ENCODE peak calls at places on chromosomes 11 and 22, in five cellular contexts. E is ovary, X is tibial artery, J is heart right ventricle, I is OCI-LY7. F is an unnamed sample. For H3K36me3 and H3K4me1, the result is how much of the 10 kb centered on the place peaks cover.

GRCh38 chr11:122898799-122899198 is 16.2 kb downstream of the JHY start:
- DNase-seq in J (no peak), E (no peak), I (no peak), X (no peak), F (no peak)

GRCh38 chr11:119673389-119674336 is 55.3 kb downstream of the NECTIN1 start:
- DNase-seq in J (no peak), I (peak), X (no peak), E (no peak), F (no peak)

GRCh38 chr22:32649515-32650200 is 151.8 kb upstream of the TIMP3 start:
- DNase-seq in I (no peak), E (no peak), X (peak), J (no peak), F (peak)

GRCh38 chr11:9780929-9781328 is 117.1 kb downstream of the SWAP70 start:
- DNase-seq in E (no peak), X (no peak), I (no peak), J (no peak), F (no peak)

GRCh38 chr22:45268958-45269844 is 15.5 kb upstream of the UPK3A start:
- DNase-seq in I (peak), J (peak), X (peak), E (peak), F (peak)

GRCh38 chr22:19553201-19553600 is 29.0 kb upstream of the CLDN5 start:
- DNase-seq in I (no peak), X (no peak), E (no peak), J (no peak), F (no peak)

GRCh38 chr11:94305146-94305545 is 766 bp downstream of the IZUMO1R start:
- DNase-seq in E (no peak), I (no peak), X (no peak), J (no peak), F (peak)

GRCh38 chr22:50269573-50270301 is 443 bp downstream of the MAPK11 start:
- DNase-seq in E (peak), J (peak), X (no peak), I (peak), F (peak)

GRCh38 chr11:61974766-61975631 is 7.6 kb upstream of the FTH1 start:
- DNase-seq in E (no peak), J (no peak), X (peak), I (no peak), F (no peak)

GRCh38 chr11:34787348-34787747 is 128.8 kb downstream of the APIP start:
- DNase-seq in E (no peak), I (no peak), J (no peak), X (no peak), F (no peak)

GRCh38 chr11:64610596-64610995 is 19.6 kb downstream of the SLC22A12 start:
- DNase-seq in E (no peak), X (no peak), J (no peak), I (no peak), F (no peak)

GRCh38 chr11:56122073-56122472 is at the start of gene OR8H3:
- DNase-seq in I (no peak), X (no peak), J (no peak), E (no peak), F (no peak)

GRCh38 chr11:37092487-37092886 is 494.5 kb upstream of the RAG2 start:
- DNase-seq in J (no peak), E (no peak), I (no peak), X (no peak), F (no peak)

GRCh38 chr11:131579932-131580387 is 209.5 kb downstream of the NTM start:
- DNase-seq in E (no peak), I (peak), X (no peak), J (no peak), F (no peak)

GRCh38 chr11:121444508-121444907 is 7.6 kb upstream of the SORL1 start:
- DNase-seq in I (no peak), J (no peak), X (no peak), E (no peak), F (no peak)

GRCh38 chr11:76831911-76832310 is 28.8 kb upstream of the ACER3 start:
- DNase-seq in X (no peak), I (no peak), E (no peak), J (no peak), F (no peak)

GRCh38 chr11:1521382-1522080 is 35.0 kb upstream of the MOB2 start:
- DNase-seq in E (no peak), X (no peak), I (peak), J (no peak), F (no peak)

GRCh38 chr22:42646569-42647525 is 2.3 kb downstream of the CYB5R3 start:
- DNase-seq in J (peak), E (peak), I (no peak), X (peak), F (peak)

GRCh38 chr11:27596388-27596787 is 89.8 kb upstream of the LIN7C start:
- DNase-seq in E (no peak), I (no peak), X (no peak), J (no peak), F (no peak)

GRCh38 chr11:103683581-103683980 is 352.9 kb upstream of the DDI1 start:
- DNase-seq in X (no peak), J (no peak), I (no peak), E (no peak), F (no peak)

GRCh38 chr22:50280022-50280707 is 10.0 kb upstream of the MAPK11 start:
- DNase-seq in X (no peak), J (no peak), I (no peak), E (no peak), F (no peak)

GRCh38 chr11:85810871-85811611 is at the start of gene SYTL2:
- DNase-seq in I (peak), X (peak), J (peak), E (peak), F (peak)

GRCh38 chr11:123253909-123254308 is 58.9 kb upstream of the CLMP start:
- DNase-seq in I (no peak), J (no peak), E (no peak), X (no peak), F (no peak)

GRCh38 chr11:16825091-16825490 is 86.6 kb downstream of the C11orf58 start:
- DNase-seq in J (no peak), I (no peak), E (no peak), X (no peak), F (no peak)

GRCh38 chr22:38882972-38883622 is 11.1 kb upstream of the CBX6 start:
- DNase-seq in X (no peak), I (no peak), E (no peak), J (no peak), F (no peak)

DNA sequence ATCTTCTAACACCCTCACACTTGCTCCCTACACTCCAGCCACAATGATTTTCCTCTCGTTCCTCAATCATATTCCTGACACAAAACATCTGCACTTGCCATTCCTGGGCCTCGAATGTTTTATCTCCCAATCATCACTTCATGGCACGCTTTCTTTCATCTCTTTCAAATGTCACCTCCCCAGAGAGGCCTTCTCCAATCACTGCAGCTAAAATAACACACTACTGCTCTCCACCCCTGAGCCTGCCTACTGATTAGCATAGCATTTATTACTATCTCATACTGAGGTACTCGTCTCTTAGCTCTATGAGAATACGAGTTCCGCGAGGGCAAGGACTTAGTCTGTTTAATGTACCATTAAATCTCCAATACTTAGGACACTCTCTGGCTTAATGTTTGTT is 23.5 kb downstream of the NFRKB start:
- DNase-seq in X (no peak), E (no peak), J (no peak), I (no peak), F (no peak)
- H3K36me3 ChIP-seq in X (half or more), E (under half), J (under half), I (half or more), F (under half)

GRCh38 chr11:124897681-124898680 is at the start of gene ROBO4:
- DNase-seq in X (peak), E (no peak), J (peak), I (no peak), F (peak)

GRCh38 chr11:124900464-124900863 is 2.8 kb upstream of the ROBO4 start:
- DNase-seq in J (peak), E (no peak), I (no peak), X (no peak), F (peak)

GRCh38 chr11:124898711-124899110 is 1.0 kb upstream of the ROBO4 start:
- DNase-seq in I (no peak), X (peak), J (peak), E (peak), F (no peak)

GRCh38 chr11:124896821-124897391 is 759 bp downstream of the ROBO4 start:
- DNase-seq in E (peak), I (no peak), X (peak), J (no peak), F (peak)

GRCh38 chr11:124899376-124900145 is 1.9 kb upstream of the ROBO4 start:
- DNase-seq in J (no peak), I (no peak), E (no peak), X (peak), F (no peak)
- H3K4me1 ChIP-seq in J (half or more), I (under half), E (under half), X (under half), F (under half)

GRCh38 chr11:73830261-73830660 is 42.6 kb downstream of the MRPL48 start:
- DNase-seq in E (no peak), X (no peak), J (no peak), I (no peak), F (no peak)
- H3K36me3 ChIP-seq in E (under half), X (under half), J (under half), I (half or more), F (under half)

DNA sequence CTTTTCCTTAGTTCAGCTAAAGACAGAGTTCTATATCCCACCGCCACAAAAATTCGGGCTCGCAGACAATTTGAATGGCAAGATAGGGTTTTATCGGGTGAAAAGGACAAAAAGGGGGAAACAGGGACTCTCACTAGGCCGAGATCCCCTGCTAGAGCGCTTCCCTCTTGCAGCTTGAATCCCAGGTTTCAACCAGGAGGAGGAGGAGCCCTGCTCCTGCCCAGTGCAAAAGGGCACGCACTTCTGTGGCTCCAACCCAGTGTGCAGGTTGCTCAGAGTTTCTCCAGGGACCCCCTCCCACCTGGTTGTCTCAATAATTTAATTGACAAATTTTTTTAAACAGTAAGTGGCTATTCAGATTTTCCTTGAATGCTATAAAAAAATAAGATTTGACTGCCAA is 152.6 kb upstream of the LUZP2 start:
- DNase-seq in E (no peak), I (no peak), X (no peak), J (no peak), F (no peak)
- H3K4me1 ChIP-seq in E (under half), I (under half), X (under half), J (under half), F (under half)

DNA sequence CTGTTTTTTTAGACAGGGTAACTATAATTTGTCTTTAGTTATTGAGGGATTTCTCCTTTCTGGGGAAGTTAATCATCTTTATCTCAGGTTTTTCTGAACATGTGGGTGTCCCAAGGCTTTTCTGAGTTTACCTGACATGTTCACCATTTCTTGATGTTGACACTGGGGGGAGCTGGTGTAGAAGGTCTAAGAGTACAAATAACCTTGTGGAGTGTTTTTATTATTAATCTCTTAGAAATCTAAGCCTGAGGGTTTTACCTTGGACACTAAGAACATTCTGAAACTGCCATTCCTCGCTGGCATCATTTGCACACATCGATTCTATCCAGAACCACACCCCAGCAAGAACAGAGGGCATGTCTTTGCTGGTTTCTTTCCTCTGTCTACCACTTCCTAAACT is 15.6 kb upstream of the C11orf91 start:
- DNase-seq in J (no peak), X (no peak), I (peak), E (no peak), F (no peak)
- H3K36me3 ChIP-seq in J (under half), X (half or more), I (under half), E (under half), F (under half)

GRCh38 chr22:25080855-25081254 is 118.8 kb upstream of the CRYBB3 start:
- DNase-seq in X (no peak), I (no peak), J (no peak), E (no peak), F (no peak)

GRCh38 chr22:25077964-25078363 is 121.7 kb upstream of the CRYBB3 start:
- DNase-seq in E (no peak), I (no peak), X (no peak), J (no peak), F (no peak)

GRCh38 chr22:25076281-25076680 is 123.4 kb upstream of the CRYBB3 start:
- DNase-seq in E (no peak), X (no peak), J (no peak), I (no peak), F (no peak)

GRCh38 chr22:25077056-25077455 is 122.6 kb upstream of the CRYBB3 start:
- DNase-seq in X (no peak), J (no peak), I (no peak), E (no peak), F (no peak)

DNA sequence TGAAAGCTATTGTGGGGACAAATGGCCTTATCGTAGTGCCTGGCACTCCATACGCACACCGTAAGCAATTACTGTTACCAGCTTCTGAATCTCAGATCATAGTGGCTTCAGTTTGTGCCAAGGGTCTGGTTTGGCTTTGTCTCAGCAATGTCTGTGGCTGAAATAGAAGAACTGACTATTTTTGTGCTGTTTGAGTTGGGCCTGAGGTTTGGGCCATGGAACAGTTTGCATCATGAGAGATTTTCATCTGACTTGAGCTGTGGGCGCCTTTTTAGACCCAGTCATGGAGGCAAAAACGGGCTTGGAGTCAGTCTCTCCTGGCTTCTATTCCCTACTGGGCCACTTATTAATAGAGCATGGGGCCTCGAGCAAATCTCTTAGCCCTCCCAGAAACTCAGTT is 121.1 kb upstream of the CRYBB3 start:
- DNase-seq in X (peak), E (no peak), I (no peak), J (no peak), F (no peak)
- H3K4me1 ChIP-seq in X (half or more), E (under half), I (under half), J (under half), F (under half)